ENCODE peak calls at places on chromosome 11, in four cellular contexts. H is neuronal stem cell, K is mesendoderm, T is fibroblast of lung. X is an unnamed sample.

GRCh38 chr11:36265793-36266628 is 23.2 kb downstream of the COMMD9 start:
- DNase-seq in T (peak; percentile 17), K (peak; percentile 72), H (peak; percentile 71), X (peak; percentile 52)

GRCh38 chr11:11968511-11969280 is 39.7 kb downstream of the DKK3 start:
- DNase-seq in T (peak; percentile 50), K (no peak), H (no peak), X (no peak)

GRCh38 chr11:35487532-35488078 is 37.8 kb downstream of the PAMR1 start:
- DNase-seq in K (peak; percentile 88), T (peak; percentile 69), H (peak; percentile 33), X (peak; percentile 36)

GRCh38 chr11:61577383-61578118 is 3.3 kb downstream of the SYT7 start:
- DNase-seq in K (peak; percentile 78), T (no peak), H (no peak), X (no peak)

GRCh38 chr11:106840993-106841392 is 177.3 kb downstream of the GUCY1A2 start:
- DNase-seq in K (peak; percentile 19), T (no peak), H (no peak), X (no peak)

GRCh38 chr11:6755303-6755952 is 16.3 kb downstream of the OR2AG2 start:
- DNase-seq in T (no peak), H (peak; percentile 44), K (peak; percentile 45), X (peak; percentile 43)

GRCh38 chr11:67306769-67307544 is 3.6 kb downstream of the SSH3 start:
- DNase-seq in K (no peak), H (no peak), T (no peak), X (no peak)

GRCh38 chr11:103279821-103280220 is 170.6 kb downstream of the DYNC2H1 start:
- DNase-seq in K (no peak), H (no peak), T (no peak), X (no peak)

GRCh38 chr11:73325036-73325981 is 17.2 kb downstream of the ARHGEF17 start:
- DNase-seq in K (no peak), H (no peak), T (peak; percentile 66), X (no peak)

GRCh38 chr11:96116341-96116740 is 192.4 kb upstream of the MTMR2 start:
- DNase-seq in T (no peak), H (no peak), K (no peak), X (no peak)

GRCh38 chr11:75891947-75892739 is 77.1 kb downstream of the UVRAG start:
- DNase-seq in H (no peak), T (no peak), K (no peak), X (no peak)

GRCh38 chr11:101478587-101479375 is 105.0 kb downstream of the TRPC6 start:
- DNase-seq in T (peak; percentile 11), K (peak; percentile 63), H (no peak), X (no peak)

GRCh38 chr11:121665211-121665838 is 212.6 kb upstream of the SORL1-AS1 start:
- DNase-seq in T (no peak), K (no peak), H (no peak), X (no peak)

GRCh38 chr11:45266693-45267451 is 19.3 kb downstream of the SYT13 start:
- DNase-seq in K (peak; percentile 63), T (no peak), H (no peak), X (peak; percentile 89)

GRCh38 chr11:62419560-62420342 is 918 bp downstream of the SCGB1A1 start:
- DNase-seq in H (no peak), K (no peak), T (no peak), X (no peak)

GRCh38 chr11:32454993-32455392 is 19.7 kb upstream of the WT1 start:
- DNase-seq in K (no peak), T (no peak), H (no peak), X (no peak)

GRCh38 chr11:115912484-115912945 is 408.3 kb upstream of the CADM1 start:
- DNase-seq in T (peak; percentile 35), H (no peak), K (peak; percentile 68), X (no peak)

GRCh38 chr11:10930224-10930960 is 72.5 kb upstream of the ZBED5 start:
- DNase-seq in H (no peak), T (peak; percentile 40), K (peak; percentile 52), X (peak; percentile 42)

GRCh38 chr11:123213307-123213708 is 18.3 kb upstream of the CLMP start:
- DNase-seq in T (no peak), K (no peak), H (no peak), X (peak; percentile 46)

GRCh38 chr11:123681007-123681406 is 26.6 kb upstream of the SCN3B start:
- DNase-seq in K (no peak), T (no peak), H (no peak), X (no peak)

GRCh38 chr11:69918231-69918937 is 99.2 kb upstream of the FGF3 start:
- DNase-seq in T (no peak), K (no peak), H (no peak), X (no peak)

GRCh38 chr11:69915501-69916250 is 96.5 kb upstream of the FGF3 start:
- DNase-seq in K (peak; percentile 82), T (peak; percentile 55), H (peak; percentile 80), X (peak; percentile 87)

GRCh38 chr11:69917529-69917928 is 98.3 kb upstream of the FGF3 start:
- DNase-seq in K (no peak), T (no peak), H (no peak), X (no peak)

GRCh38 chr11:69915151-69915500 is 95.9 kb upstream of the FGF3 start:
- DNase-seq in H (no peak), T (peak; percentile 53), K (no peak), X (no peak)

GRCh38 chr11:69916806-69917387 is 97.7 kb upstream of the FGF3 start:
- DNase-seq in K (no peak), T (no peak), H (no peak), X (no peak)
- H3K27ac ChIP-seq in K (no peak overlapping the region), T (no peak overlapping the region), H (no peak overlapping the region), X (no peak overlapping the region)

GRCh38 chr11:2129699-2130366 is 9.4 kb downstream of the IGF2 start:
- DNase-seq in T (no peak), H (no peak), K (no peak), X (no peak)

GRCh38 chr11:2132874-2133480 is 6.2 kb downstream of the IGF2 start:
- DNase-seq in T (no peak), H (no peak), K (no peak), X (no peak)

GRCh38 chr11:2130881-2131352 is 8.3 kb downstream of the IGF2 start:
- DNase-seq in K (no peak), H (no peak), T (no peak), X (no peak)

GRCh38 chr11:2132229-2132620 is 7.0 kb downstream of the IGF2 start:
- DNase-seq in T (no peak), H (no peak), K (no peak), X (no peak)

GRCh38 chr11:2131371-2132228 is 7.6 kb downstream of the IGF2 start:
- DNase-seq in T (no peak), H (no peak), K (no peak), X (no peak)
- H3K27me3 ChIP-seq in T (peaks cover 4% of the 10 kb centered on the region), H (peaks cover 50% of the 10 kb centered on the region), K (no peaks in the 10 kb centered on the region), X (peaks cover 16% of the 10 kb centered on the region)

DNA sequence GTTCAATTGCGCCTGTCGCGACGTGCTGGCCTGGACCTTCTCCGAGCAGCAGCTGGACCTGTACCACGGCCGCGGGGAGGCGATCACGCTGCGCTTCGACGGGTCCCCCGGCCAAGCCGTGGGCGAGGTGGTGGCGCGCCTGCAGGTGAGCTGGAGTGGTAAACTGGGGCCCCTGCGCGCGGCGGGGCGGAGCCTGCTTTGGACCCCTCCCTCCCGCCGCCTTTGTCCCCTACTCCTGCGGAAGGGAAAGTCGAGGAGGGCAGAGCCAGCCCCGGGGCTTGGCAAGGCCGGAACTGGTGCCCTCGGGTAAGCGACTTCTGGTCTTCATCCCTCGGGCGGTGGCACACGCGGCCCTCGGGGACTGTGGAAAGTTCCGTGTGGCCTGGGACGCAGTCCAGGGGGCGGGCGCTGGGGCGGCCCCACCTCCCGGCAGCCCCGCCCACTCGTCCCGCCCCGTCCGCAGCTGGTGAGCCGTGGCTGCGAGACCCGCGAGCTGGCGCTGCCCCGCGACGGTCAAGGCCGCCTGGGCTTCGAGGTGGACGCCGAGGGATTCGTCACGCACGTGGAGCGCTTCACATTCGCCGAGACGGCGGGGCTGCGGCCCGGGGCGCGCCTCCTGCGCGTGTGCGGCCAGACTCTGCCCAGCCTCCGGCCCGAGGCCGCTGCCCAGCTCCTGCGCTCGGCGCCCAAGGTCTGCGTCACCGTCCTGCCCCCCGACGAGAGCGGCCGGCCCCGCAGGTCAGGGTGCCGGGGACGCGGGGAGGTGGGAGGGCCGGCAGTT is 9.2 kb downstream of the SIPA1 start:
- DNase-seq in K (peak; percentile 51), H (peak; percentile 17), T (peak; percentile 39), X (peak; percentile 78)
- H3K9ac ChIP-seq in K (peak overlapping the region; percentile 73), H (no peak overlapping the region), T (no peak overlapping the region), X (peak overlapping the region; percentile 44)

GRCh38 chr11:20835561-20835960 is 166.2 kb downstream of the NELL1 start:
- DNase-seq in H (no peak), K (no peak), T (no peak), X (no peak)
- H3K27ac ChIP-seq in H (no peak overlapping the region), K (no peak overlapping the region), T (no peak overlapping the region), X (no peak overlapping the region)

GRCh38 chr11:43581370-43582023 is 99.0 kb upstream of the HSD17B12 start:
- DNase-seq in T (no peak), H (no peak), K (no peak), X (no peak)
- H3K27me3 ChIP-seq in T (peaks cover 65% of the 10 kb centered on the region), H (peaks cover 98% of the 10 kb centered on the region), K (peaks cover 59% of the 10 kb centered on the region), X (peaks cover 72% of the 10 kb centered on the region)

GRCh38 chr11:119335655-119336543 is 1.6 kb downstream of the RNF26 start:
- DNase-seq in T (no peak), H (no peak), K (no peak), X (no peak)
- H3K9ac ChIP-seq in T (no peak overlapping the region), H (peak overlapping the region; percentile 85), K (peak overlapping the region; percentile 100), X (no peak overlapping the region)

GRCh38 chr11:94769897-94770296 is 1.7 kb downstream of the AMOTL1 start:
- DNase-seq in K (no peak), H (no peak), T (no peak), X (no peak)
- H3K27ac ChIP-seq in K (no peak overlapping the region), H (no peak overlapping the region), T (peak overlapping the region; percentile 60), X (peak overlapping the region; percentile 85)